ENCODE peak calls at places on chromosome 1, in eight cellular contexts. V is fibroblast of pulmonary artery; U is left cardiac atrium; Q is NCI-H526; O is C1 segment of cervical spinal cord; F is endothelial cell; W is stimulated activated CD4-positive, alpha-beta T cell treated with anti-CD3 and anti-CD28 coated beads, TNF-alpha, amount 100 ng/mL, for 1 hour; Z is DMS153. P is an unnamed sample.

GRCh38 chr1:214445201-214445600 is 106.2 kb downstream of the PTPN14 start:
- DNase-seq in V (no peak), U (no peak), Q (no peak), O (no peak), F (no peak), W (no peak), Z (no peak), P (no peak)

GRCh38 chr1:116556289-116557006 is 14.4 kb downstream of the CD58 start:
- DNase-seq in V (peak), U (peak), Q (no peak), O (no peak), F (no peak), W (no peak), Z (no peak), P (no peak)

GRCh38 chr1:50702395-50702794 is 257.7 kb downstream of the FAF1 start:
- DNase-seq in V (no peak), U (no peak), Q (no peak), O (no peak), F (no peak), W (no peak), Z (no peak), P (no peak)

GRCh38 chr1:65528104-65528503 is 107.6 kb downstream of the LEPR start:
- DNase-seq in V (no peak), U (no peak), Q (no peak), O (no peak), F (no peak), W (no peak), Z (no peak), P (no peak)

GRCh38 chr1:154951901-154952657 is 3.8 kb downstream of the PBXIP1 start:
- DNase-seq in V (no peak), U (no peak), Q (peak), O (no peak), F (no peak), W (no peak), Z (no peak), P (no peak)

GRCh38 chr1:91651671-91652071 is 151.0 kb downstream of the CDC7 start:
- DNase-seq in V (peak), U (peak), Q (no peak), O (no peak), F (no peak), W (no peak), Z (no peak), P (no peak)

GRCh38 chr1:145956361-145956760 is 1.5 kb downstream of the LIX1L start:
- DNase-seq in V (no peak), U (no peak), Q (no peak), O (no peak), F (no peak), W (no peak), Z (no peak), P (no peak)

GRCh38 chr1:238469146-238469601 is 578.5 kb upstream of the ZP4 start:
- DNase-seq in V (peak), U (no peak), Q (no peak), O (no peak), F (no peak), W (no peak), Z (no peak), P (no peak)

GRCh38 chr1:205969229-205969628 is 26.0 kb upstream of the SLC26A9 start:
- DNase-seq in V (no peak), U (no peak), Q (no peak), O (no peak), F (no peak), W (no peak), Z (no peak), P (no peak)

GRCh38 chr1:219120625-219121544 is 52.8 kb upstream of the LYPLAL1 start:
- DNase-seq in V (peak), U (peak), Q (no peak), O (no peak), F (no peak), W (no peak), Z (no peak), P (peak)

GRCh38 chr1:214028569-214028968 is 40.8 kb downstream of the PROX1 start:
- DNase-seq in V (no peak), U (no peak), Q (no peak), O (no peak), F (no peak), W (no peak), Z (no peak), P (no peak)